ENCODE peak calls at places on chromosomes 5 and 9, in four cellular contexts. One of them, this sample, is unnamed.

GRCh38 chr9:34310205-34310604 is 18.9 kb downstream of the KIF24 start:
- DNase-seq in K562: no peak
- DNase-seq in HL-60: no peak
- DNase-seq in GM12878: no peak
- DNase-seq in this sample: no peak

GRCh38 chr5:23257656-23258055 is 249.8 kb upstream of the PRDM9 start:
- DNase-seq in K562: no peak
- DNase-seq in GM12878: no peak
- DNase-seq in HL-60: no peak
- DNase-seq in this sample: no peak

GRCh38 chr9:15135167-15135792 is 171.7 kb downstream of the TTC39B start:
- DNase-seq in HL-60: peak; percentile 0
- DNase-seq in GM12878: no peak
- DNase-seq in K562: peak; percentile 32
- DNase-seq in this sample: peak; percentile 19

GRCh38 chr9:32378993-32379729 is 5.3 kb upstream of the ACO1 start:
- DNase-seq in K562: peak; percentile 54
- DNase-seq in GM12878: peak; percentile 44
- DNase-seq in HL-60: peak; percentile 15
- DNase-seq in this sample: no peak

GRCh38 chr9:38394419-38394818 is 1.9 kb downstream of the ALDH1B1 start:
- DNase-seq in HL-60: no peak
- DNase-seq in K562: no peak
- DNase-seq in GM12878: no peak
- DNase-seq in this sample: no peak

GRCh38 chr5:177984565-177985166 is 11.4 kb downstream of the PROP1 start:
- DNase-seq in GM12878: no peak
- DNase-seq in HL-60: no peak
- DNase-seq in K562: no peak
- DNase-seq in this sample: no peak

GRCh38 chr5:141822134-141822533 is 56.1 kb downstream of the PCDH1 start:
- DNase-seq in GM12878: no peak
- DNase-seq in K562: no peak
- DNase-seq in HL-60: no peak
- DNase-seq in this sample: no peak

GRCh38 chr5:16617272-16617973 is 626 bp upstream of the RETREG1 start:
- DNase-seq in HL-60: no peak
- DNase-seq in K562: no peak
- DNase-seq in GM12878: no peak
- DNase-seq in this sample: no peak

GRCh38 chr5:36573441-36573840 is 33.0 kb upstream of the SLC1A3 start:
- DNase-seq in GM12878: no peak
- DNase-seq in K562: no peak
- DNase-seq in HL-60: no peak
- DNase-seq in this sample: no peak

DNA sequence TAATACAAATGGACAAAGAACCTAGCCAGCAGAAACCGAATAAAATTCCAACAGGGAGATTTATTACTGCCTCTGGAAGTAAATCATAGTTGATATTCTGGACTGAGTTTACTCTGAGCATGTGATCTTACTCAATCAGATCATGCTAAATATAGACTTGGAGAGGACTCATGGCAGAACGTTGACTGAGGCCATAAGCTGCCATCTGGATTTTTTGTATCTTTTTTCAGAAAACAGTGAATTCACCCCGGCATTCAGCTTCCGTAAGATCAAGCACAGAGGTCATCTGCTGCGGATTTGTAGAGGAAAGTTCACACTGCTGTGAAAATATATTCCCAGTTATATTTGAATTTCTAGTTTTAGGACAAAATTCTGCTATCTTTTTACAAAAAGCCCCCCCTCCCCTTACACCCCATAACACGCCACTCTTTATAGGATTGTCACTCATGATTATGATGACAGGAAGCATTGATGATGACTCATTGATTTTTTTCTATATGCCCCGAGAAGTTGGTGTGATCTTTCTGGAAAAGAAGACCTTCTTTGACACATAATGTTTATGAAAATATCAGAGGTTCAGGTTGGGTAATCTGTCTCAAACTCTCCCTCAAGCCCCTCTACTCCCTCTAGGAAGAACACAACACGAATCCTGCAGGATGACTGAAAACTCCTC is 70.7 kb downstream of the NXNL2 start:
- DNase-seq in HL-60: no peak
- DNase-seq in K562: no peak
- DNase-seq in GM12878: no peak
- DNase-seq in this sample: no peak
- TF ChIP-seq SPI1 in HL-60: no peak
- TF ChIP-seq SPI1 in K562: no peak
- TF ChIP-seq SPI1 in GM12878: no peak
- TF ChIP-seq SPI1 in this sample: no peak

DNA sequence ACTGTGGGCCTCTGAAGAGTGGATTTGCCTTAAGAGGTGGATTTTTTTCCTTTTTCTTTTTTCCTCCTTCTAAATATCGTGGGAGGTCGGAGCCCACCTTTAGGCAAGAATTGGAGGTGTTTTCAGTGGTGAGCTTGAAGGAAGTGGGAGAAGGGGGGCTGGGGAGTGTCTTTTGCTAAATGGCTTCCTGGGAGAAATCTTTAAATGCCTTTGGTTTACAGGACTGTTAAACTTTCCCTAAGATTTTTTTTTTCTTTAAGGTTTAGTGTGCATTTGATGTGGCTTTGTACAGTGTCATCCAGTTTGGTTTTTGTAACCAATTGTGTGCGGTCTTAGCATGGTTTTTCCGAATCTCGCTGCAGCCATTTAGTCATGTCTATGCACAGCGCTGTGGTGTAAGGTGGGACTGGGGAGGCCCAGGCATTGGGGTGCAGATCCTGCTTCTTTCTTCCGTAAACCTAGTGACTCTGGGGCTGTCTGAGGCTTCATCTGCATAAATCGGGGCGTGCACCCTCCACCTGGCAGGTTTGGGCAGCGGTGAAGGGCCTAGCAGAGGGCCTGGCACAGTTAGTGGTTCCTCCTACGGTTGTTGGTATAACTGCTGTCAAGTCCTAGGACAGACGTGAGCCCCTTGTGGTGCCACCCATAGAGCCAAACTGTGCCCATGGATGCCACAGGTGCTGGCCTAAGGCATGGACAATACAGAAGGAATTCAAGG is 1.3 kb downstream of the PRRC2B start:
- DNase-seq in HL-60: no peak
- DNase-seq in K562: peak; percentile 42
- DNase-seq in GM12878: peak; percentile 26
- DNase-seq in this sample: peak; percentile 53
- TF ChIP-seq POLR2AphosphoS5 in HL-60: no peak
- TF ChIP-seq POLR2AphosphoS5 in K562: no peak
- TF ChIP-seq POLR2AphosphoS5 in GM12878: peak; percentile 14
- TF ChIP-seq POLR2AphosphoS5 in this sample: peak; percentile 9

GRCh38 chr9:88478236-88478635 is 56.7 kb upstream of the NXNL2 start:
- DNase-seq in GM12878: no peak
- DNase-seq in HL-60: no peak
- DNase-seq in K562: no peak
- DNase-seq in this sample: no peak

GRCh38 chr9:88477300-88477751 is 57.7 kb upstream of the NXNL2 start:
- DNase-seq in K562: no peak
- DNase-seq in GM12878: peak; percentile 35
- DNase-seq in HL-60: no peak
- DNase-seq in this sample: no peak

GRCh38 chr9:88481933-88482332 is 53.0 kb upstream of the NXNL2 start:
- DNase-seq in K562: no peak
- DNase-seq in HL-60: no peak
- DNase-seq in GM12878: no peak
- DNase-seq in this sample: no peak

DNA sequence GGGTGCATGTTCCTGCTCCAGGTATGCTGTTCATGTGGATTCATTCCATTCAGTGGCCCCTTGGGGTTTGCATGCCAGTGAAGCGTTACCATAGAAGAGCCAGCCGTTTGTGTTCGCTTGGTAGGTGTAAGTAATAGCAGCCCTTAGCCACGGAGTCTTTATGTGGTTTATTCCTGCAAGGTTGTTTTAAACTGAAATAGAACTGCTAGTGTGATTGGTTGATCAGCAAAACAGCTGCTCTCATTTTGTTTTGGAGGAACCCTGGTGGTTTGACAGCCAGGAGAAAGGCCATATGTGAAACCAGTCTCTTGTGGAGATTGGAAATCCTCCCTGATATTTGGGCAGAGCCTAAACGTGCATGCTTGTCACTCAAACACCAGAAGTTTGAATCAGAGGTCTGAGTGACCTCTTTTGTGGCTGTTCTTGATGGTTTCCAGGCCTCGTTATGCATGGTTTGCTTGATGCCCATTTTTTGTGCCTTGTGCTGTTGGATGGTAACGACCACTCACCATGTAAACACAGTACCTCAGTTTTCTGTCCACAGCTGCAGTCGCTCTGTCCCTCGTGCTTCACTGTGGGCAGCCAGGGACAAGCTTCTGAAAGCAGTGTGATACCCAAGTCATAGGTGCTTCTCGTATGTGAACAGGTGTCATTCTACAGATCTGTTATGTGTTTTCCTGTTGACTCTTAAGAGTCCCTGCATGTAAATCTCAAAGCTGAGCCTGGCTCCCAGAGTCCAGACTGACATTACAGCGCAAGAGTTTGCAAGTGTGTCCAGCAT is 58.3 kb upstream of the NXNL2 start:
- DNase-seq in GM12878: peak; percentile 3
- DNase-seq in HL-60: no peak
- DNase-seq in K562: no peak
- DNase-seq in this sample: no peak
- TF ChIP-seq SPI1 in GM12878: no peak
- TF ChIP-seq SPI1 in HL-60: no peak
- TF ChIP-seq SPI1 in K562: no peak
- TF ChIP-seq SPI1 in this sample: no peak

DNA sequence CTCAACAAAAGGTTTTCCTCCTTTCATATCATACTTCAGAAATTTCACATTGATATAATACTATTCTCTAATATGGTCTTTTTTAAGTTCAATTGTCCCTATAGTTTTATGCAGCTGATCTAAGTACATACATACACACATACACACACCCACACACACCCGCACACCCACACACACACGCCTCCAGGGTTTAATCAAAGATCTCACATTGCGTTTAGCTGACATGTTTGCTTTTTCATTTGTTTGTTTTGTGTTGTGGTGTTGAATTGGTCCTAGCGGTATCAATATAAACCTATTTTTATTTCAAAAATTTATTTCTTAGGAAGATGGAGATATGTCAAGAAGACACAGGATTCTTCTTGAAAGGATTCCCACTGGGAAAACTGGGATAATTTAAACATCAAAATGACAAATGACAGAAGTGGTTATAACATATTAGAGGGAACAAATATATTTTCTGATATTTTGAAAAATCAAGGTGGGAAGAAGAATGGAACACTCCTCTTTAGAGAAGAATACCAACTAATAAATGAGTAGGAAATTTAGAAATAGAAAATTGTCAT is 434.9 kb upstream of the SLC30A5 start:
- DNase-seq in GM12878: no peak
- DNase-seq in HL-60: no peak
- DNase-seq in K562: no peak
- DNase-seq in this sample: no peak
- TF ChIP-seq POLR2AphosphoS5 in GM12878: no peak
- TF ChIP-seq POLR2AphosphoS5 in HL-60: no peak
- TF ChIP-seq POLR2AphosphoS5 in K562: no peak
- TF ChIP-seq POLR2AphosphoS5 in this sample: no peak